ENCODE peak calls at places on chromosomes 1 and 21, in seven cellular contexts. L is dorsolateral prefrontal cortex, G is cardiac muscle cell, Q is right atrium auricular region, R is kidney, Y is OCI-LY7, X is MM.1S. D is an unnamed sample.

GRCh38 chr1:8797230-8797629 is 20.2 kb downstream of the RERE start:
- DNase-seq in G (no peak), Q (no peak), X (no peak), L (no peak), R (no peak), Y (no peak), D (no peak)

GRCh38 chr1:205546541-205546940 is 42.1 kb downstream of the CDK18 start:
- DNase-seq in L (no peak), R (no peak), Y (no peak), X (no peak), Q (no peak), G (no peak), D (no peak)

GRCh38 chr21:15731243-15731613 is 1.4 kb downstream of the USP25 start:
- DNase-seq in Y (peak), R (no peak), L (no peak), X (no peak), G (no peak), Q (no peak), D (peak)

GRCh38 chr1:235502601-235503332 is 1.5 kb downstream of the B3GALNT2 start:
- DNase-seq in Y (no peak), L (no peak), R (no peak), G (no peak), Q (no peak), X (peak), D (peak)

GRCh38 chr1:205044745-205045144 is 1.7 kb downstream of the CNTN2 start:
- DNase-seq in Y (no peak), X (no peak), G (peak), L (no peak), R (no peak), Q (no peak), D (no peak)

GRCh38 chr1:108679586-108680213 is 12.4 kb upstream of the PRPF38B start:
- DNase-seq in G (no peak), Q (no peak), Y (no peak), X (peak), L (no peak), R (no peak), D (no peak)

GRCh38 chr1:152747831-152748230 is 10.0 kb upstream of the KPRP start:
- DNase-seq in G (no peak), R (no peak), Q (no peak), Y (no peak), L (no peak), X (no peak), D (no peak)

GRCh38 chr1:222382171-222382570 is 165.7 kb downstream of the HHIPL2 start:
- DNase-seq in G (no peak), X (no peak), Q (no peak), Y (no peak), L (no peak), R (no peak), D (no peak)

GRCh38 chr1:53979712-53980450 is 33.7 kb downstream of the LRRC42 start:
- DNase-seq in L (no peak), Q (no peak), G (no peak), X (no peak), R (no peak), Y (no peak), D (no peak)

GRCh38 chr1:183143576-183144315 is 42.3 kb upstream of the LAMC2 start:
- DNase-seq in G (no peak), R (no peak), X (no peak), L (no peak), Y (no peak), Q (no peak), D (no peak)

GRCh38 chr1:91889717-91890459 is 3.9 kb upstream of the TGFBR3 start:
- DNase-seq in L (no peak), Q (no peak), X (no peak), Y (no peak), R (no peak), G (no peak), D (no peak)

GRCh38 chr1:229411434-229412055 is 22.3 kb downstream of the ACTA1 start:
- DNase-seq in Q (no peak), G (no peak), Y (no peak), R (no peak), L (no peak), X (no peak), D (no peak)

GRCh38 chr1:201937624-201938212 is 8.6 kb downstream of the LMOD1 start:
- DNase-seq in Q (no peak), L (no peak), R (no peak), G (no peak), Y (no peak), X (no peak), D (no peak)

GRCh38 chr21:31267644-31268043 is 76.4 kb downstream of the TIAM1 start:
- DNase-seq in G (no peak), Y (no peak), R (no peak), Q (no peak), L (no peak), X (no peak), D (no peak)

GRCh38 chr1:15620155-15620545 is 2.9 kb downstream of the DDI2 start:
- DNase-seq in G (no peak), Q (no peak), L (no peak), Y (no peak), R (no peak), X (no peak), D (peak)

GRCh38 chr1:106534612-106535011 is 521.9 kb upstream of the PRMT6 start:
- DNase-seq in L (no peak), G (no peak), Q (no peak), X (no peak), Y (no peak), R (no peak), D (no peak)

GRCh38 chr1:93963585-93963984 is 54.4 kb upstream of the GCLM start:
- DNase-seq in Q (no peak), Y (no peak), X (no peak), G (no peak), L (no peak), R (peak), D (no peak)

GRCh38 chr1:51063121-51063520 is 38.9 kb upstream of the C1orf185 start:
- DNase-seq in Q (no peak), L (no peak), Y (no peak), X (no peak), G (no peak), R (no peak), D (no peak)

GRCh38 chr1:154869351-154870116 is 547 bp downstream of the KCNN3 start:
- DNase-seq in Y (no peak), X (no peak), L (no peak), R (peak), Q (peak), G (peak), D (no peak)
- H3K4me3 ChIP-seq in Y (peak), X (peak), L (peak), R (peak), Q (peak), G (peak), D (peak)

DNA sequence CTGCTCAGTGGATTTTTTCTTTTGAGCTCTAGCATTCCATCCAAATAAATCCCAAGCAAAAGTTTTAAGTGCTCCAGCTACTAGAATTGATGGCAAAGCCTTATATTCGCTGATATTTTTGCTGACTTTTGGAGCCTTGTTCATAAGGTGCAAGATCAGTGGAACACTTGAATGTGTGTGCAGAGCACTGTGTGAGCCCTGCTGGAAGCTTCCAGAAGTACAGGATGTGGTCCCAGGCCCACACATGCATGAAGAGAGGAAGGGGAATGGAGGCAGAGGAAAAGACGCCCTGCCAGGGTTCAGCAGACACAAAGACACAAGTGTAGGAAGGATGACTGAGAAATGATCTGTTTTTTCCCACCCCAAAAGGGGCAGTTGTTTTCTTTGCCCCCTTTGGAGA is 169.4 kb downstream of the KCNJ6 start:
- DNase-seq in R (no peak), L (no peak), G (no peak), Q (no peak), X (no peak), Y (no peak), D (no peak)
- TF ChIP-seq CTCF in R (no peak), L (no peak), G (peak), Q (no peak), X (peak), Y (no peak), D (no peak)

DNA sequence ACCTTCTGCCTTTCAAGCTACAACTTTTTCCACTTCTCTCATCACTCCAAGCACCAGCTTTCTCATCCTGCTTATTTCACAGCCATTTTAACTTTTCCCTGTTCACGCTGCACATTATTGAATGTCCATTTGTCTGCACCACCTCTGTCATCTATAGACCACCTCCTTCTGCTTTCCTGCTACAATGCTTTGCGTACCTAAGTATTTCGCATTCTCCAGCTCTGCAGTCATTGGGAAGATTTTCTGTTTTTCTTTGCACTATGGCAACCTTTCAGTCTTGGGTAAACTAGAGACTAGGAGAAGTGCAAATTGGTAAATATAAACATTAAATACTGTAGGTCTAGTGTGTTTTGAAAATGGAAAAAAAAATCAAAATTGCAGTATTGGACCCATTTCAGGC is 820 bp downstream of the CCDC30 start:
- DNase-seq in Y (no peak), L (no peak), X (no peak), R (no peak), G (no peak), Q (no peak), D (no peak)
- H3K4me3 ChIP-seq in Y (no peak), L (peak), X (peak), R (peak), G (peak), Q (no peak), D (no peak)

GRCh38 chr1:193143285-193143684 is 21.5 kb downstream of the CDC73 start:
- DNase-seq in Y (peak), R (no peak), L (no peak), G (peak), X (no peak), Q (no peak), D (no peak)
- TF ChIP-seq CTCF in Y (peak), R (peak), L (no peak), G (peak), X (peak), Q (peak), D (no peak)

DNA sequence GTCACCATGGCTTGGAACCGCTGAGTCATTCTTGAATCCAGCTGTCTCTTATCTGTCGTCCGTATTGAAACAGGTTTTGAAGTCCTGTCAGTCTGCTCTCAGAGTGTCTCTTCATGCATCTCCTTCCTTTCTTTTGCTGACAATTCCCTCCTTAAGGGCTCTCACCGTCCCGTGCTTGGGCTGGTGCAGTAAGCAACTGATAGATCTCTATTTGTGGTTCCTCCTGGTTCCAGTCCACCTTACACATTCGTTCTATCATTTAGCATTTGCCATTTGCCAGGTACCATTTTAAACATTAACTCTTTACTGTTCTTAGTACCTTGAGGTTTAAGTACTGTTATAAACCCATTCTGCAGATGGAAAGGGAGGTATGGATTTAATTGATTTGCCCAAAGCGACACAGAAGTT is 88.9 kb downstream of the DYRK1A start:
- DNase-seq in G (no peak), L (no peak), Q (no peak), X (no peak), R (no peak), Y (no peak), D (peak)
- H3K4me3 ChIP-seq in G (no peak), L (no peak), Q (no peak), X (no peak), R (no peak), Y (no peak), D (no peak)

GRCh38 chr21:41460578-41461527 is 34.8 kb downstream of the MX1 start:
- DNase-seq in Q (peak), R (peak), G (peak), X (peak), Y (peak), L (peak), D (peak)
- TF ChIP-seq CTCF in Q (peak), R (peak), G (peak), X (peak), Y (peak), L (peak), D (peak)

GRCh38 chr1:148162363-148162762 is 10.3 kb upstream of the NBPF11 start:
- DNase-seq in L (peak), Q (no peak), R (no peak), G (no peak), Y (no peak), X (no peak), D (no peak)

GRCh38 chr1:148161252-148161901 is 9.3 kb upstream of the NBPF11 start:
- DNase-seq in X (no peak), R (peak), Y (no peak), Q (no peak), L (no peak), G (no peak), D (no peak)

GRCh38 chr1:148166558-148167492 is 14.7 kb upstream of the NBPF11 start:
- DNase-seq in Q (no peak), L (no peak), G (peak), R (no peak), Y (peak), X (no peak), D (no peak)
- H3K4me3 ChIP-seq in Q (no peak), L (no peak), G (no peak), R (no peak), Y (peak), X (no peak), D (no peak)

GRCh38 chr1:209674957-209675566 is at the start of gene G0S2:
- DNase-seq in X (no peak), Y (no peak), G (peak), L (peak), R (peak), Q (peak), D (no peak)
- TF ChIP-seq CTCF in X (no peak), Y (no peak), G (no peak), L (no peak), R (no peak), Q (no peak), D (no peak)

DNA sequence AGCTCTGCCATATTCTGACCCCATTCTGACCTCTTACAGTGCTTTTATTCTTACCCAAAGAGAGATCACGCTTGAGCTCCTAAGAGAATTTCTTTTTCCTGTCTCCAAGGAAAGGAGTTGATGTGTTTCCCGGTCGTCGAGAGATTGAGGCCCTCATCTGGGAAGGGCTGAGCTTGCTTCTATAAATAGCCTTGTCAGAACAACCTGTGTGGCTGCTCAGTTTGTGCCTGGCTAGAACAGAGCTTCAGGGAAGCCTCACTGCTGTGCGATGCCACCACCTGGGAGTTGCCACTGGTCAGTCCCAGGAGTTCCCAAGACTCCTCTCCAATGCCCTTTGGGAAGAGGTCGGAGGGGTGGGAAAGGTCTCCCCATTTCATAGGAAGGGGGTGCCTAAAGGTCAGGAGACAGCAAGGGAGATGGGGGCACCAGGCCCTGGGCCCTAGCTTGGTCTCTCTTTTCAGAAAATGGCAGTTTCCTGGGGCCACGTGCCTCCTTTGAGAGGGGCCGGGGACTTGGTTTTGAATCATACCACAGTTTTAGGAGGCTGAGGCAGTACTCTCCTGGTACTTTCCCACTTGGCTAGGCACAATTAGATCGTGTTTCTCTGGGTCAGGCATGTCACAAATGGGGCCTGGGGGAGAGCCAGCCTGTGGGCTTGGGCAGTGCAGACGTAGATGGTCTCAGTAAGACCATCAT is 52.1 kb downstream of the EIF2D start:
- DNase-seq in Q (no peak), X (peak), Y (no peak), R (no peak), L (no peak), G (peak), D (peak)
- H3K4me3 ChIP-seq in Q (no peak), X (peak), Y (peak), R (no peak), L (no peak), G (no peak), D (peak)

GRCh38 chr1:17881761-17882160 is 126.6 kb downstream of the ACTL8 start:
- DNase-seq in R (peak), G (no peak), Q (no peak), Y (no peak), X (no peak), L (no peak), D (no peak)
- TF ChIP-seq CTCF in R (no peak), G (no peak), Q (peak), Y (no peak), X (no peak), L (no peak), D (no peak)

D was measured in GM12865.